ENCODE peak calls at places on chromosomes 7 and 10, in four cellular contexts. B is anterior cingulate cortex, C is brain microvascular endothelial cell, E is skeletal muscle cell. X is an unnamed sample.

GRCh38 chr7:48637382-48637781 is 287.0 kb upstream of the CDC14C start:
- DNase-seq in B (no peak), C (peak), E (no peak), X (no peak)

GRCh38 chr10:98295907-98296306 is 27.9 kb upstream of the LOXL4 start:
- DNase-seq in C (no peak), B (no peak), E (no peak), X (no peak)

GRCh38 chr10:16751244-16751643 is 66.0 kb downstream of the RSU1 start:
- DNase-seq in C (no peak), E (no peak), B (no peak), X (no peak)

GRCh38 chr7:75772081-75773077 is at the start of gene CCL26:
- DNase-seq in B (no peak), C (peak), E (peak), X (peak)

GRCh38 chr7:18119985-18120384 is 92.3 kb upstream of the PRPS1L1 start:
- DNase-seq in C (peak), B (no peak), E (no peak), X (no peak)

GRCh38 chr7:41886257-41886905 is 183.5 kb upstream of the INHBA start:
- DNase-seq in E (peak), B (no peak), C (peak), X (peak)

GRCh38 chr10:75404335-75405200 is 3.0 kb upstream of the ZNF503 start:
- DNase-seq in E (no peak), B (no peak), C (no peak), X (no peak)

GRCh38 chr7:76294344-76295024 is 8.0 kb upstream of the HSPB1 start:
- DNase-seq in E (peak), B (peak), C (peak), X (peak)

GRCh38 chr7:76047305-76047810 is 442 bp downstream of the STYXL1 start:
- DNase-seq in C (no peak), B (no peak), E (no peak), X (no peak)